ENCODE peak calls at places on chromosomes 6 and 20, in seven cellular contexts. I is IMR-90, C is mesendoderm, M is H9, O is H1, T is mesenchymal stem cell, X is trophoblast cell. P is an unnamed sample. For H3K4me1, the result is how much of the 10 kb centered on the place peaks cover.

GRCh38 chr6:42313941-42314570 is 96.4 kb upstream of the MRPS10 start:
- DNase-seq in X (no peak), I (peak), M (no peak), O (no peak), T (peak), C (no peak), P (no peak)

GRCh38 chr6:129047834-129048233 is 164.9 kb downstream of the LAMA2 start:
- DNase-seq in X (peak), M (no peak), I (no peak), O (no peak), C (no peak), T (no peak), P (no peak)

GRCh38 chr20:31707994-31708744 is 14.5 kb downstream of the BCL2L1 start:
- DNase-seq in O (peak), X (no peak), T (no peak), I (no peak), M (peak), C (no peak), P (no peak)

GRCh38 chr6:87504440-87504839 is 31.7 kb downstream of the SLC35A1 start:
- DNase-seq in O (no peak), M (no peak), I (peak), T (no peak), C (no peak), X (no peak), P (no peak)

GRCh38 chr6:112203577-112204349 is 50.6 kb downstream of the LAMA4 start:
- DNase-seq in M (no peak), X (peak), C (no peak), O (no peak), T (peak), I (peak), P (no peak)

GRCh38 chr6:105099371-105099770 is 80.4 kb downstream of the POPDC3 start:
- DNase-seq in I (no peak), M (no peak), C (no peak), X (no peak), O (no peak), T (no peak), P (no peak)

GRCh38 chr6:165701005-165701404 is 38.0 kb upstream of the PDE10A start:
- DNase-seq in O (no peak), M (no peak), X (peak), T (peak), C (no peak), I (peak), P (no peak)

GRCh38 chr20:62875419-62876355 is 14.1 kb upstream of the TCFL5 start:
- DNase-seq in C (peak), O (no peak), M (peak), T (peak), I (peak), X (peak), P (peak)

GRCh38 chr6:137309078-137309762 is 90.0 kb upstream of the IFNGR1 start:
- DNase-seq in M (peak), T (peak), X (peak), O (peak), I (peak), C (peak), P (no peak)

GRCh38 chr6:149867876-149868640 is 3.9 kb upstream of the LRP11 start:
- DNase-seq in T (peak), X (no peak), O (peak), I (peak), C (peak), M (peak), P (no peak)

GRCh38 chr6:113672691-113673149 is 184.4 kb upstream of the MARCKS start:
- DNase-seq in X (peak), T (peak), I (peak), O (no peak), C (peak), M (no peak), P (peak)

GRCh38 chr6:138592698-138593097 is 93.4 kb upstream of the NHSL1 start:
- DNase-seq in X (peak), I (no peak), O (no peak), C (no peak), T (no peak), M (no peak), P (no peak)

GRCh38 chr20:62367483-62368302 is 581 bp upstream of the LAMA5 start:
- DNase-seq in T (no peak), C (peak), M (peak), O (peak), I (no peak), X (peak), P (no peak)

GRCh38 chr6:157025459-157025858 is 248.3 kb downstream of the ARID1B start:
- DNase-seq in X (no peak), T (peak), I (peak), M (no peak), C (no peak), O (no peak), P (no peak)

GRCh38 chr6:43076093-43076927 is at the start of gene PTK7:
- DNase-seq in I (peak), C (peak), M (peak), T (peak), X (peak), O (peak), P (peak)

GRCh38 chr6:106444777-106445507 is 84.4 kb downstream of the CRYBG1 start:
- DNase-seq in I (peak), X (peak), M (peak), O (no peak), C (peak), T (peak), P (peak)

GRCh38 chr20:25128649-25129048 is 46.7 kb upstream of the VSX1 start:
- DNase-seq in M (no peak), T (no peak), C (no peak), I (no peak), X (no peak), O (no peak), P (no peak)

GRCh38 chr20:63943007-63943807 is 13.0 kb downstream of the UCKL1 start:
- DNase-seq in X (no peak), I (no peak), O (no peak), C (no peak), M (no peak), T (no peak), P (no peak)

GRCh38 chr6:118551063-118551672 is 3.1 kb downstream of the PLN start:
- DNase-seq in M (no peak), X (peak), O (no peak), T (peak), I (peak), C (peak), P (peak)

GRCh38 chr6:139378882-139379341 is 4.5 kb upstream of the CITED2 start:
- DNase-seq in T (no peak), I (peak), O (no peak), X (peak), M (no peak), C (peak), P (no peak)

GRCh38 chr6:132188865-132189264 is 212.4 kb downstream of the MOXD1 start:
- DNase-seq in M (no peak), C (no peak), I (peak), T (peak), O (no peak), X (no peak), P (no peak)

GRCh38 chr6:44237813-44238433 is 9.0 kb upstream of the HSP90AB1 start:
- DNase-seq in I (peak), T (peak), X (peak), C (no peak), O (peak), M (peak), P (no peak)

GRCh38 chr6:38131527-38131965 is 312.0 kb downstream of the ZFAND3 start:
- DNase-seq in C (no peak), O (no peak), T (peak), I (peak), M (no peak), X (peak), P (no peak)

GRCh38 chr6:38720295-38720694 is 5.2 kb downstream of the DNAH8 start:
- DNase-seq in C (peak), O (no peak), I (peak), X (no peak), M (peak), T (peak), P (peak)

GRCh38 chr6:53310751-53311585 is 37.8 kb downstream of the ELOVL5 start:
- DNase-seq in I (no peak), M (no peak), O (no peak), C (no peak), X (no peak), T (no peak), P (no peak)

GRCh38 chr6:65728879-65729479 is 22.0 kb upstream of the EYS start:
- DNase-seq in T (no peak), I (no peak), X (no peak), C (no peak), O (no peak), M (no peak), P (no peak)

GRCh38 chr6:89433637-89434499 is 916 bp downstream of the ANKRD6 start:
- DNase-seq in O (peak), I (no peak), C (peak), M (no peak), T (no peak), X (peak), P (no peak)

GRCh38 chr6:163435013-163435412 is 20.5 kb downstream of the QKI start:
- DNase-seq in O (no peak), I (no peak), T (no peak), M (no peak), C (no peak), X (no peak), P (no peak)

GRCh38 chr6:13526718-13527668 is 39.6 kb upstream of the GFOD1 start:
- DNase-seq in O (peak), T (no peak), X (peak), M (peak), I (no peak), C (no peak), P (no peak)

GRCh38 chr6:107105511-107106116 is 9.7 kb downstream of the BEND3 start:
- DNase-seq in I (no peak), M (no peak), C (no peak), T (no peak), O (no peak), X (no peak), P (no peak)

GRCh38 chr20:19820520-19821211 is 62.6 kb downstream of the RIN2 start:
- DNase-seq in T (no peak), X (no peak), I (no peak), C (no peak), O (no peak), M (no peak), P (no peak)

GRCh38 chr20:19819149-19819548 is 61.1 kb downstream of the RIN2 start:
- DNase-seq in X (no peak), O (no peak), T (no peak), M (no peak), C (no peak), I (no peak), P (no peak)

GRCh38 chr20:19823216-19823615 is 65.2 kb downstream of the RIN2 start:
- DNase-seq in X (no peak), I (peak), M (no peak), O (no peak), T (no peak), C (no peak), P (no peak)

GRCh38 chr20:19823971-19824370 is 65.9 kb downstream of the RIN2 start:
- DNase-seq in I (no peak), T (no peak), O (no peak), X (no peak), M (no peak), C (no peak), P (no peak)

GRCh38 chr20:19821605-19822004 is 63.5 kb downstream of the RIN2 start:
- DNase-seq in C (no peak), T (no peak), I (no peak), O (no peak), M (no peak), X (no peak), P (no peak)
- H3K4ac ChIP-seq in C (no peak), T (no peak), I (peak), O (no peak), M (no peak), X (no peak), P (no peak)

GRCh38 chr20:47278907-47279348 is 77.6 kb downstream of the ZMYND8 start:
- DNase-seq in O (no peak), I (peak), X (no peak), T (peak), C (no peak), M (no peak), P (no peak)
- H3K4me1 ChIP-seq in O (under half), I (under half), X (under half), T (under half), C (under half), M (under half), P (under half)

GRCh38 chr20:50250748-50251382 is 60.2 kb downstream of the CEBPB start:
- DNase-seq in M (no peak), C (no peak), T (no peak), O (no peak), I (no peak), X (no peak), P (no peak)

GRCh38 chr20:50249447-50250388 is 59.1 kb downstream of the CEBPB start:
- DNase-seq in O (no peak), X (no peak), C (no peak), T (no peak), I (no peak), M (no peak), P (no peak)

GRCh38 chr20:50252715-50253500 is 62.3 kb downstream of the CEBPB start:
- DNase-seq in M (no peak), C (no peak), T (no peak), O (no peak), I (no peak), X (peak), P (no peak)

GRCh38 chr20:50251383-50251748 is 60.7 kb downstream of the CEBPB start:
- DNase-seq in I (no peak), C (no peak), X (no peak), O (no peak), M (no peak), T (no peak), P (no peak)

GRCh38 chr20:50251992-50252491 is 61.4 kb downstream of the CEBPB start:
- DNase-seq in T (no peak), O (no peak), X (peak), M (no peak), I (peak), C (no peak), P (no peak)
- H3K4ac ChIP-seq in T (no peak), O (no peak), X (no peak), M (no peak), I (peak), C (no peak), P (no peak)

DNA sequence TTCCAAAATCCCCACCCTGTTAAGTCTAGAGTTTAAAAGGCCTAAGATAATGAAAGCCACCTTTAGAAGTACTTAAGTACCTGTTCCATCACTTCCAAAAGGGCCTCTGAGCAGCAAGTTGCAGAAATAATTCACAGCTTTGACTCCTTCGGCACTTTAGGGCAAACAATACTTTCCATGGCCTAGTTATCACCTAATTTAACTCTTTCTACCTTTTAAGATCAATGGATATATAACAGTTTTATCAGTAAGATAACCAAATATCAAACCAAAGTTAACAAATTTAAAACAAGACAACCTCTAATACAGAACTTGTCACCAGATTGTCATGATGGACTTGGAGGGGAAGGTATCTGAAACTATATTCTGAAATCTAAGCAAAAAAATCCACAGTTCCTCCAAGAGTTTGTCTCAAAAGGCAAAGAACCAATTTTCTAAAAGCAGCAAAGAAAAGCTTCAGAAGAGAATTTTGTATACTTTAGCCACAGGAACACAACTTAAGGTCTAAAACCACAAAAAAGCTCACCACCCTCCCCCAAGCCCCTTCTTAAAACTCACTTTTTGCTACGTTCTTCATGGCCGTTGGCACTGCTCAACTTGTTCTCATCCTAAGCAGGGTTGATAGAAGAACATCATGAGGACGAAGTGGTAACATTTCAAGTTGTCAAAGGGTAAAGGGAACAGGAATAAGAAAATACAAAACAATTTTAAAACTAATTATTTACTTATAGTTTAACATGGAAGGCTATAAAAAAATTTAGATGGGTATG is 3.5 kb downstream of the RBM39 start:
- DNase-seq in C (no peak), O (no peak), M (no peak), I (no peak), X (no peak), T (no peak), P (no peak)
- H3K4me1 ChIP-seq in C (under half), O (under half), M (under half), I (under half), X (under half), T (under half), P (under half)

GRCh38 chr20:59195316-59195993 is 31.8 kb downstream of the ZNF831 start:
- DNase-seq in I (no peak), M (no peak), T (no peak), X (no peak), O (no peak), C (no peak), P (no peak)
- H3K4ac ChIP-seq in I (no peak), M (no peak), T (no peak), X (no peak), O (no peak), C (no peak), P (no peak)

GRCh38 chr6:30129270-30129669 is 6.7 kb upstream of the TRIM40 start:
- DNase-seq in X (no peak), T (no peak), M (no peak), I (no peak), C (no peak), O (no peak), P (no peak)

GRCh38 chr6:30124391-30124790 is 11.5 kb upstream of the TRIM31 start:
- DNase-seq in C (no peak), M (no peak), O (no peak), I (no peak), T (no peak), X (no peak), P (no peak)

GRCh38 chr6:30129818-30130679 is 5.9 kb upstream of the TRIM40 start:
- DNase-seq in X (no peak), I (no peak), O (no peak), T (no peak), C (no peak), M (no peak), P (no peak)

GRCh38 chr6:30130887-30131862 is 4.8 kb upstream of the TRIM40 start:
- DNase-seq in X (peak), O (peak), M (peak), I (peak), T (peak), C (peak), P (peak)

DNA sequence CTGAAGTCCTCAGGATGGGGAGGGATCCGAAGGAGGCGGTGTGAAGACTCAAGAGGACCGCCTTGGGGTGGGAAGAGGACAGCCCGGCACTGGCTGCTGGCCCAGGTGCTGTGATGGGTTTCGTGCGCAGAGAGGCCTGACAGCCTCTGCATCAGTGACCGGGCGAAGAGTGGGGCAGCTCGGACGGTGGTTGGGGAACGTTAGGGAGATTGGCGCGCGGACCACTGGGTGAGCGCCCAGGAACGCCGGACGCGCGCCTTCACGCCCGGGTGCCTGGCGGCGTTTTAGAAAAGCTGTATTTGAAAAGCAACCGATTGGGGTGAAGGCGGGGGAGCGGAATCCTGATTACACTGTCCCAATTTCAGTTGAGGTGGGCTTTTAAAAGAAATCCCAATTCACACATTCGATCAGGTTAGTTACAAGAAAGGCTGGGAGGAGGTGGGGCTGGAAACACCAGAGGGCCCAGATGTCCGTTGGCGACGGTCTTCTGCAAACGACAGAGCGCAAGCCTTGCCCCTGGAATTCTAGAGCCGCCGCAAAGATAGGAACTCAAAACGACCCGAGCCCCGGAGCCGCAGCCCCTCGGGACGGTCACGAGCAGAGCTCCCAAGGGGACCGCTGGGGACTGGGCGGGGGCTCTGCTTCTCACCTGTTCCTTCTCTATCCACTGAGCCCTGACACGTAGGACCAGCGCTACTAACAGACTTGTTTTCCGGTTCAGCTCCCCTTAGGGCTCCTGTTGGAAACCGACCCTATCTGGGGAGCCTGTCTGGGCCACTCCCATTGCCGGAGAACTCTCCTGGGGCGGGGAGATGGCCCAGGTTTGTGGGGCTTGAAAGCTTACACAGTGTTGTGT is 8.5 kb upstream of the TRIM40 start:
- DNase-seq in O (peak), M (peak), X (no peak), C (peak), I (no peak), T (no peak), P (no peak)
- H3K4me1 ChIP-seq in O (under half), M (under half), X (under half), C (under half), I (under half), T (under half), P (under half)

DNA sequence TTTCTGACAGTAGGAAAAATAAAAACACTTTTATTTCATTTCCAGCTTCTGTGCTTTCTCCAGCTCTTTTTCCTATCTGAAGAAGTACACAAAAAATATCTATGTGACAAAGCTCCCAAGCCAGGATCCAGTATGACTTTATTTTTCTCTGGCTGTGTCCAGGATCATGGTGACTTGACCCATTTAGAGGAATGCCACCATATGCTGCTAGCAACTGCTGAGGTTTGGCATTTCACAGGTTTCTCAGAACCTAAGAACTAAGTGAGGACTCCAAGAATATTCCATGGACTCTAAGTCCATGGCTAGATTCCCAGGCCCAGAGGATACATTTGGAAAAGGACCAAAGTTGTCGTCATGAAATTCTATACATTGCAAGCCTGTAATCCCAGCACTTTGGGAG is 876.6 kb upstream of the FLRT3 start:
- DNase-seq in T (no peak), I (no peak), C (no peak), X (no peak), O (no peak), M (no peak), P (no peak)
- H3K4ac ChIP-seq in T (no peak), I (no peak), C (no peak), X (no peak), O (no peak), M (no peak), P (no peak)

DNA sequence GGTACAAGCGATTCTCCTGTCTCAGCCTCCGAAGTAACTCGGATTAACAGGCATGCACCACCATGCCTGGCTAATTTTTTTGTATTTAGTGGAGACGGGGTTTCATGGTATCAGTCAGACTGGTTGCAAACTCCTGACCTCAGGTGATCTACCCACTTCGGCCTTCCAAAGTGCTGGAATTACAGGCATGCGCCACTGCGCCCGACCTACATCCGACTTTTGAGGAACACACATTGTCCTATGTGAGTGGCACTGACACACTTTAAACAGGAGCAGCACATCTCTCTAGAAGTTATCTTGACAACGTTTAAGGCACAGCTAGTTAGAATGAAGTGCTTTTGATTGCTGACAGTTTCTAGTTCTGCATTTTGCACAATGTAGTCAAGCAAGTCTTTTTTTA is 26.7 kb downstream of the NEDD9 start:
- DNase-seq in O (peak), I (no peak), C (no peak), M (no peak), T (no peak), X (peak), P (no peak)
- H3K4me1 ChIP-seq in O (under half), I (under half), C (under half), M (under half), T (under half), X (under half), P (under half)

P was measured in neuronal stem cell.